ENCODE peak calls at places on chromosomes 4 and X, in eight cellular contexts. S is lung, Z is neural crest cell, T is fibroblast of lung, I is kidney epithelial cell, H is upper lobe of right lung, C is fibroblast of mammary gland, N is thoracic aorta. J is an unnamed sample.

GRCh38 chr4:136750898-136751297 is 781.4 kb downstream of the PCDH18 start:
- DNase-seq in S (no peak), Z (no peak), T (peak), I (no peak), H (no peak), C (peak), N (no peak), J (no peak)

GRCh38 chr4:156970501-156971167 is 965 bp downstream of the PDGFC start:
- DNase-seq in S (peak), Z (peak), T (peak), I (no peak), H (peak), C (peak), N (no peak), J (peak)

GRCh38 chr4:182738283-182739047 is 178.7 kb downstream of the DCTD start:
- DNase-seq in S (no peak), Z (no peak), T (peak), I (no peak), H (no peak), C (peak), N (no peak), J (no peak)

GRCh38 chrX:136828830-136829229 is 48.1 kb upstream of the ARHGEF6 start:
- DNase-seq in S (no peak), Z (no peak), T (no peak), I (no peak), H (no peak), C (no peak), N (no peak), J (no peak)

GRCh38 chr4:2249526-2249991 is 7.6 kb upstream of the HAUS3 start:
- DNase-seq in S (no peak), Z (no peak), T (no peak), I (no peak), H (peak), C (no peak), N (no peak), J (peak)

GRCh38 chr4:172547724-172548123 is 620.9 kb upstream of the GALNT7 start:
- DNase-seq in S (no peak), Z (no peak), T (no peak), I (no peak), H (no peak), C (no peak), N (no peak), J (no peak)

GRCh38 chr4:169272265-169272886 is 1.6 kb upstream of the SH3RF1 start:
- DNase-seq in S (no peak), Z (no peak), T (peak), I (no peak), H (no peak), C (peak), N (no peak), J (no peak)

GRCh38 chr4:73718375-73719373 is 21.7 kb upstream of the CXCL8 start:
- DNase-seq in S (no peak), Z (no peak), T (no peak), I (no peak), H (no peak), C (peak), N (no peak), J (no peak)

GRCh38 chrX:123504047-123504446 is 228.8 kb downstream of the THOC2 start:
- DNase-seq in S (no peak), Z (no peak), T (no peak), I (no peak), H (no peak), C (no peak), N (no peak), J (no peak)

GRCh38 chrX:70478521-70478920 is 33.9 kb downstream of the DLG3 start:
- DNase-seq in S (no peak), Z (no peak), T (peak), I (no peak), H (no peak), C (peak), N (no peak), J (no peak)

GRCh38 chr4:147247577-147247976 is 233.3 kb upstream of the EDNRA start:
- DNase-seq in S (no peak), Z (no peak), T (no peak), I (no peak), H (no peak), C (no peak), N (no peak), J (no peak)

GRCh38 chr4:125388653-125389052 is 73.9 kb downstream of the FAT4 start:
- DNase-seq in S (no peak), Z (no peak), T (peak), I (no peak), H (no peak), C (peak), N (no peak), J (no peak)

GRCh38 chr4:153651961-153652784 is 31.9 kb upstream of the TLR2 start:
- DNase-seq in S (no peak), Z (no peak), T (no peak), I (no peak), H (no peak), C (peak), N (no peak), J (no peak)

GRCh38 chr4:119038465-119038864 is 97.2 kb upstream of the MYOZ2 start:
- DNase-seq in S (no peak), Z (no peak), T (peak), I (no peak), H (no peak), C (peak), N (no peak), J (no peak)

GRCh38 chrX:39726810-39727209 is 370.9 kb downstream of the BCOR start:
- DNase-seq in S (no peak), Z (no peak), T (no peak), I (no peak), H (no peak), C (peak), N (no peak), J (no peak)

GRCh38 chrX:148049441-148049840 is 68.3 kb downstream of the FMR1NB start:
- DNase-seq in S (no peak), Z (no peak), T (peak), I (no peak), H (no peak), C (peak), N (no peak), J (no peak)

GRCh38 chr4:127307996-127308395 is 324.8 kb upstream of the INTU start:
- DNase-seq in S (no peak), Z (no peak), T (no peak), I (no peak), H (no peak), C (peak), N (no peak), J (no peak)

GRCh38 chr4:16026155-16026761 is 57.6 kb downstream of the PROM1 start:
- DNase-seq in S (no peak), Z (peak), T (peak), I (no peak), H (no peak), C (peak), N (no peak), J (no peak)

GRCh38 chrX:109934434-109934833 is 68.5 kb upstream of the TMEM164 start:
- DNase-seq in S (no peak), Z (no peak), T (peak), I (peak), H (no peak), C (peak), N (no peak), J (no peak)

GRCh38 chr4:107689912-107690587 is 30.0 kb downstream of the PAPSS1 start:
- DNase-seq in S (no peak), Z (no peak), T (peak), I (peak), H (no peak), C (peak), N (no peak), J (no peak)

GRCh38 chr4:112348488-112349158 is 51.5 kb downstream of the ALPK1 start:
- DNase-seq in S (peak), Z (peak), T (peak), I (peak), H (peak), C (peak), N (no peak), J (peak)

GRCh38 chr4:77695769-77696168 is 90.1 kb downstream of the CXCL13 start:
- DNase-seq in S (no peak), Z (no peak), T (peak), I (peak), H (no peak), C (peak), N (no peak), J (no peak)

GRCh38 chrX:68511255-68511654 is 12.4 kb downstream of the YIPF6 start:
- DNase-seq in S (peak), Z (peak), T (peak), I (no peak), H (no peak), C (peak), N (no peak), J (no peak)

GRCh38 chr4:22345678-22346077 is 170.2 kb downstream of the ADGRA3 start:
- DNase-seq in S (no peak), Z (no peak), T (no peak), I (no peak), H (no peak), C (no peak), N (no peak), J (no peak)

GRCh38 chrX:102765217-102765616 is 44.7 kb downstream of the GPRASP3 start:
- DNase-seq in S (no peak), Z (no peak), T (peak), I (no peak), H (no peak), C (peak), N (no peak), J (no peak)

GRCh38 chr4:71769434-71769833 is 14.4 kb downstream of the GC start:
- DNase-seq in S (no peak), Z (no peak), T (no peak), I (no peak), H (no peak), C (no peak), N (no peak), J (no peak)

GRCh38 chr4:151676301-151676700 is 84.5 kb downstream of the GATB start:
- DNase-seq in S (no peak), Z (no peak), T (peak), I (peak), H (no peak), C (peak), N (no peak), J (no peak)

GRCh38 chr4:4712800-4713528 is 146.5 kb upstream of the MSX1 start:
- DNase-seq in S (no peak), Z (no peak), T (no peak), I (no peak), H (no peak), C (peak), N (no peak), J (no peak)

GRCh38 chr4:498328-498919 is 532 bp downstream of the ZNF721 start:
- DNase-seq in S (no peak), Z (no peak), T (peak), I (no peak), H (no peak), C (no peak), N (no peak), J (no peak)

GRCh38 chr4:181830404-181831035 is 412.7 kb upstream of the TENM3 start:
- DNase-seq in S (no peak), Z (no peak), T (no peak), I (no peak), H (no peak), C (no peak), N (no peak), J (no peak)

GRCh38 chr4:173508386-173509002 is 21.5 kb downstream of the HAND2 start:
- DNase-seq in S (no peak), Z (no peak), T (no peak), I (no peak), H (no peak), C (no peak), N (no peak), J (no peak)

GRCh38 chrX:13366698-13367097 is 46.8 kb upstream of the ATXN3L start:
- DNase-seq in S (no peak), Z (no peak), T (no peak), I (no peak), H (no peak), C (no peak), N (no peak), J (no peak)

GRCh38 chrX:13372203-13372980 is 52.5 kb upstream of the ATXN3L start:
- DNase-seq in S (no peak), Z (no peak), T (no peak), I (no peak), H (no peak), C (no peak), N (no peak), J (no peak)

GRCh38 chrX:13371191-13371590 is 51.3 kb upstream of the ATXN3L start:
- DNase-seq in S (no peak), Z (no peak), T (no peak), I (no peak), H (no peak), C (no peak), N (no peak), J (no peak)

GRCh38 chrX:13367950-13368349 is 48.1 kb upstream of the ATXN3L start:
- DNase-seq in S (no peak), Z (no peak), T (no peak), I (no peak), H (no peak), C (no peak), N (no peak), J (no peak)

DNA sequence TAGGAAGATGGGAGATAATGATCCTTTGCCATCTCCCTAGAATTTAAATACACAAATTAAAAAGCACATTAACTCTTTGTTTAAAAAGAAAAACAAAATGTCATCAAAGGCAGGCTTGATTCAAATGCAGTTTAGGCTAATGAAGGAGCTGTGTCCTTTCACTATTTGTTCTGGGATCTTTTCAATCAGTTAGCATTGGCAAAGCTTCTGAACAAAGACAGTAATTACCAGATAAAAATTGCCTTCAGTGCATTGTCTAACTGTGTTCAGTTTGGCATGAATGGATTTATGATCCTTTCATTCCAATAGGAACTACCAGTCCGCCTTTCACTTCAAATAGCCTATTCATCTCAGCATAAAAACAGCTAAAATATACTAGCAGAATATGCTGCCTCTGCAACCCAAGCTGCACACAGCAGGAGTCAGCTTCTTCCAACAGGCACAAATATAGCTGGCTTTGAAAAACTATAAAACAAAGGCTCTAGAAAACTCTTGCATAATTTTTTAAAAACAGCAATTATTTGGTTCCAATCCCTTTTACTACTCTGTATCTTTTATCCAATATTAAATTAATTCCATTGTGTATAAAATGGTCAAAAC is 49.8 kb upstream of the ATXN3L start:
- DNase-seq in S (no peak), Z (no peak), T (no peak), I (no peak), H (no peak), C (no peak), N (no peak), J (no peak)
- TF ChIP-seq CTCF in S (no peak), Z (no peak), T (no peak), I (no peak), H (no peak), C (no peak), N (no peak), J (no peak)

DNA sequence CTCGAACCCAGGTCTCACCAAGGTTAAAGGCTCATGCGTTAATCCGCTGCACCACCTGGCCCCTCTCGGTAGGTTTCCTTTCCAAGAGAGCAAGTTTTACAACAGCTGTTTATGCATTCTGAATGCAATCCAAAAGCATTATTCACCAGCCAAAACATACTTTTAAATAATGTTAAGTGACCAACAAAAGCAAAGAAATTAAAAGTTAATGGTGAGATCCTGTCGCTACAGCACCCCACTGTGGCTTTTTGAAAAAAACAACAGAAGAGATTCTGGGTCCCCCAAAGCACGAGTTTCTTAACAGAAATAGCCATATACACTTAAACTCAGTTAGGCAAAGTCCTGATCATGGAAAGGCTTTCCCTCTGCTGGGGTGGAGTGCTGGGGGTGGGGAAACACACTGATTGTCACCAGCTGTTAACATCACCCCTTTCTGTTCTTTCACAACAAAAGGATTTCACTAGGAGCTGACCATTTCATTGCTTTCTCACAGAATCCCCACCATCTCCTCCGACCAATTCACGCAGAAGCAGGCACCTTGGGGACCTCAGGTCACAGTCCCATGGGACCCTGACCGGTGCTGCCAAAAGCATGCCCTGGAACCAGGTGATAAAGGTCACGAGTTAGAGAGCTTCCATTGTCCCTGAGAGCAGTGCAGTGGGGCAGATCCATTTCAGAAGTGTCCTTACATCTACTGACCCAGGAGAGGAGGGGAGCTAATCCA is 51.2 kb downstream of the ZNF827 start:
- DNase-seq in S (no peak), Z (no peak), T (peak), I (no peak), H (no peak), C (peak), N (no peak), J (no peak)
- TF ChIP-seq CTCF in S (no peak), Z (no peak), T (no peak), I (no peak), H (no peak), C (no peak), N (peak), J (no peak)

GRCh38 chr4:116180056-116180690 is 905.2 kb downstream of the TRAM1L1 start:
- DNase-seq in S (no peak), Z (no peak), T (peak), I (no peak), H (no peak), C (peak), N (no peak), J (no peak)
- TF ChIP-seq CTCF in S (no peak), Z (peak), T (peak), I (peak), H (no peak), C (peak), N (no peak), J (no peak)

GRCh38 chrX:154327026-154327820 is 31.6 kb downstream of the TKTL1 start:
- DNase-seq in S (no peak), Z (no peak), T (no peak), I (no peak), H (no peak), C (no peak), N (no peak), J (no peak)

GRCh38 chrX:154328646-154329045 is 33.1 kb downstream of the TKTL1 start:
- DNase-seq in S (no peak), Z (no peak), T (no peak), I (no peak), H (no peak), C (no peak), N (no peak), J (peak)

GRCh38 chrX:154332561-154332960 is 37.0 kb downstream of the TKTL1 start:
- DNase-seq in S (no peak), Z (no peak), T (no peak), I (no peak), H (no peak), C (no peak), N (no peak), J (peak)

GRCh38 chrX:154325541-154325940 is 29.9 kb downstream of the TKTL1 start:
- DNase-seq in S (no peak), Z (no peak), T (peak), I (no peak), H (no peak), C (no peak), N (no peak), J (no peak)

DNA sequence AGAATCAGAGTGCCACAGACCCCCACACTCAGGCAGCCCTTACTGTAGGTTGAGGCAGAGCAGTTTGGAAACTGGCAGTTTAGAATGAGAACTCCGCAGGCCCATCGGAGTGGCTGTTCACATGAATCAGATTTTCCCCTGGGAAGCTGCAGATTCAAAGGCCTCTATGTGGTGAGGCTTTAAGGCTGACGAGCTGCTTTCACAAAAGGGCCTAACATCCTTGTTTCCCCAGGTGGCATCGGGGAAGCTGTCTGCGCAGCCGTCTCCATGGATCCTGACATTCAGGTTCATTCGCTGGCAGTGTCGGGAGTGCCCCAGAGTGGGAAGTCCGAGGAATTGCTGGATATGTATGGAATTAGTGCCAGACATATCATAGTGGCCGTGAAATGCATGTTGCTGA is 33.7 kb downstream of the TKTL1 start:
- DNase-seq in S (no peak), Z (no peak), T (no peak), I (no peak), H (no peak), C (no peak), N (no peak), J (peak)
- TF ChIP-seq CTCF in S (no peak), Z (no peak), T (no peak), I (no peak), H (no peak), C (no peak), N (no peak), J (no peak)

GRCh38 chr4:76198411-76199237 is 15.0 kb downstream of the SCARB2 start:
- DNase-seq in S (peak), Z (peak), T (peak), I (no peak), H (no peak), C (peak), N (no peak), J (no peak)

GRCh38 chr4:76197001-76197743 is 16.5 kb downstream of the SCARB2 start:
- DNase-seq in S (no peak), Z (no peak), T (no peak), I (no peak), H (no peak), C (peak), N (no peak), J (no peak)

GRCh38 chr4:76197971-76198410 is 15.6 kb downstream of the SCARB2 start:
- DNase-seq in S (no peak), Z (peak), T (peak), I (no peak), H (peak), C (peak), N (no peak), J (peak)

GRCh38 chr4:76200771-76201224 is 12.8 kb downstream of the SCARB2 start:
- DNase-seq in S (peak), Z (no peak), T (no peak), I (no peak), H (no peak), C (no peak), N (no peak), J (no peak)

GRCh38 chr4:76199664-76200211 is 13.9 kb downstream of the SCARB2 start:
- DNase-seq in S (no peak), Z (no peak), T (peak), I (no peak), H (no peak), C (no peak), N (no peak), J (peak)
- TF ChIP-seq CTCF in S (no peak), Z (no peak), T (peak), I (no peak), H (peak), C (no peak), N (no peak), J (no peak)

J was measured in spleen.